ENCODE peak calls at places on chromosomes 1 and 21, in four cellular contexts. B is spleen, E is stomach, D is transverse colon. U is an unnamed sample. For H3K4me1, the result is how much of the 10 kb centered on the place peaks cover.

GRCh38 chr1:243745361-243745760 is 104.7 kb downstream of the AKT3 start:
- DNase-seq in B (no peak), D (no peak), E (no peak), U (no peak)

GRCh38 chr1:93607814-93608187 is 73.8 kb downstream of the BCAR3 start:
- DNase-seq in B (no peak), E (no peak), D (no peak), U (no peak)

GRCh38 chr1:14775434-14775833 is 176.9 kb downstream of the KAZN start:
- DNase-seq in D (no peak), E (no peak), B (no peak), U (no peak)

GRCh38 chr1:49125746-49126145 is 349.1 kb upstream of the BEND5 start:
- DNase-seq in E (no peak), D (no peak), B (no peak), U (no peak)

GRCh38 chr1:51063121-51063520 is 38.9 kb upstream of the C1orf185 start:
- DNase-seq in E (no peak), B (no peak), D (no peak), U (no peak)

GRCh38 chr21:17466166-17466565 is 46.7 kb upstream of the CXADR start:
- DNase-seq in D (peak), E (peak), B (no peak), U (no peak)

GRCh38 chr1:203295796-203296195 is 9.5 kb upstream of the BTG2 start:
- DNase-seq in B (peak), D (no peak), E (no peak), U (no peak)

GRCh38 chr1:93716974-93717373 is 35.3 kb upstream of the BCAR3 start:
- DNase-seq in B (no peak), E (no peak), D (no peak), U (no peak)

GRCh38 chr1:159079518-159079917 is 3.0 kb upstream of the AIM2 start:
- DNase-seq in E (no peak), D (no peak), B (no peak), U (no peak)

GRCh38 chr1:226741009-226741408 is 1.9 kb upstream of the ITPKB start:
- DNase-seq in E (no peak), D (no peak), B (no peak), U (no peak)

GRCh38 chr1:51756290-51756689 is 122.2 kb downstream of the NRDC start:
- DNase-seq in D (no peak), B (no peak), E (no peak), U (no peak)

GRCh38 chr1:162139398-162139685 is 69.9 kb downstream of the NOS1AP start:
- DNase-seq in E (no peak), B (no peak), D (no peak), U (no peak)

GRCh38 chr1:159861218-159861617 is 1.2 kb downstream of the VSIG8 start:
- DNase-seq in B (no peak), D (no peak), E (no peak), U (no peak)

GRCh38 chr1:15282810-15283474 is 35.9 kb downstream of the FHAD1 start:
- DNase-seq in E (no peak), D (no peak), B (no peak), U (no peak)

GRCh38 chr1:27785763-27786162 is 12.7 kb downstream of the STX12 start:
- DNase-seq in E (peak), B (no peak), D (no peak), U (no peak)

GRCh38 chr1:39575191-39576015 is 1.2 kb downstream of the PABPC4 start:
- DNase-seq in E (peak), B (peak), D (peak), U (peak)

GRCh38 chr1:203698144-203698543 is 66.8 kb upstream of the LAX1 start:
- DNase-seq in B (no peak), D (no peak), E (no peak), U (no peak)

GRCh38 chr21:32782698-32783097 is 11.1 kb upstream of the PAXBP1 start:
- DNase-seq in E (no peak), B (no peak), D (no peak), U (no peak)

GRCh38 chr1:118618618-118619340 is 369.4 kb downstream of the TBX15 start:
- DNase-seq in E (no peak), D (no peak), B (no peak), U (no peak)

GRCh38 chr1:99975569-99975968 is 5.8 kb downstream of the SLC35A3 start:
- DNase-seq in B (no peak), E (no peak), D (peak), U (no peak)

GRCh38 chr1:99978218-99978617 is 8.4 kb downstream of the SLC35A3 start:
- DNase-seq in E (no peak), D (no peak), B (no peak), U (no peak)

GRCh38 chr1:99979071-99979470 is 9.3 kb downstream of the SLC35A3 start:
- DNase-seq in D (no peak), B (no peak), E (no peak), U (no peak)

GRCh38 chr1:99986656-99987225 is 16.9 kb downstream of the SLC35A3 start:
- DNase-seq in D (peak), E (peak), B (no peak), U (no peak)

GRCh38 chr1:99980928-99981327 is 11.1 kb downstream of the SLC35A3 start:
- DNase-seq in E (no peak), D (no peak), B (no peak), U (no peak)
- H3K4me3 ChIP-seq in E (no peak), D (no peak), B (no peak), U (no peak)

GRCh38 chr1:16372535-16373340 is 5.7 kb downstream of the SZRD1 start:
- DNase-seq in E (no peak), D (no peak), B (no peak), U (no peak)
- H3K4me1 ChIP-seq in E (half or more), D (half or more), B (half or more), U (under half)

GRCh38 chr1:156384007-156384406 is 15.0 kb downstream of the RHBG start:
- DNase-seq in E (no peak), B (no peak), D (no peak), U (no peak)
- TF ChIP-seq POLR2AphosphoS5 in E (no peak), B (no peak), D (no peak), U (no peak)

GRCh38 chr21:42220138-42220701 is 1.3 kb downstream of the ABCG1 start:
- DNase-seq in E (peak), D (peak), B (peak), U (peak)
- H3K4me3 ChIP-seq in E (peak), D (peak), B (peak), U (peak)

GRCh38 chr1:59146651-59147358 is 150.1 kb upstream of the FGGY start:
- DNase-seq in B (peak), D (peak), E (peak), U (no peak)
- H3K4me1 ChIP-seq in B (half or more), D (under half), E (under half), U (under half)

GRCh38 chr1:116677474-116678062 is 10.0 kb upstream of the IGSF3 start:
- DNase-seq in E (no peak), B (no peak), D (no peak), U (no peak)
- TF ChIP-seq POLR2AphosphoS5 in E (no peak), B (no peak), D (no peak), U (no peak)

DNA sequence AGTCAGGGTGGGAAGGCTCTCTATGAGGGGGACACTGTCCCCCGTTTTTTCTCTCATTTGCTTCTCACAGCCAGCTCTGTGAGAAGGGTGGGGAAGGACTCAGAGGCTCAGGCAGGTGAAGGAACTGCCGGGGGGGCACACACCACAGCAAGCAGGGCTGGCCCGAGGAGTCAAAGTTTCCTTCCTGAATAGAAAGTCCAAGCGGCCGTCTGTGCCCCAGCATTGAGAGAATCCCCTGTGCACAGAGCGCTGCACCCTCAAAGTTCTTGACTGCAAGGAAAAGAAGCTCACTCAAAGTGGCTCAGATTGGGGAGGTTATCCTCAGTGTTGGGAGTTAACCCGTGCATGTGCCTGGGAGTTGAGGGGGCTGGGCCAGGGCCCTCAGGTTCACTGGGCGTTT is 145.2 kb upstream of the AJAP1 start:
- DNase-seq in D (no peak), E (no peak), B (no peak), U (no peak)
- H3K4me3 ChIP-seq in D (no peak), E (no peak), B (no peak), U (no peak)

DNA sequence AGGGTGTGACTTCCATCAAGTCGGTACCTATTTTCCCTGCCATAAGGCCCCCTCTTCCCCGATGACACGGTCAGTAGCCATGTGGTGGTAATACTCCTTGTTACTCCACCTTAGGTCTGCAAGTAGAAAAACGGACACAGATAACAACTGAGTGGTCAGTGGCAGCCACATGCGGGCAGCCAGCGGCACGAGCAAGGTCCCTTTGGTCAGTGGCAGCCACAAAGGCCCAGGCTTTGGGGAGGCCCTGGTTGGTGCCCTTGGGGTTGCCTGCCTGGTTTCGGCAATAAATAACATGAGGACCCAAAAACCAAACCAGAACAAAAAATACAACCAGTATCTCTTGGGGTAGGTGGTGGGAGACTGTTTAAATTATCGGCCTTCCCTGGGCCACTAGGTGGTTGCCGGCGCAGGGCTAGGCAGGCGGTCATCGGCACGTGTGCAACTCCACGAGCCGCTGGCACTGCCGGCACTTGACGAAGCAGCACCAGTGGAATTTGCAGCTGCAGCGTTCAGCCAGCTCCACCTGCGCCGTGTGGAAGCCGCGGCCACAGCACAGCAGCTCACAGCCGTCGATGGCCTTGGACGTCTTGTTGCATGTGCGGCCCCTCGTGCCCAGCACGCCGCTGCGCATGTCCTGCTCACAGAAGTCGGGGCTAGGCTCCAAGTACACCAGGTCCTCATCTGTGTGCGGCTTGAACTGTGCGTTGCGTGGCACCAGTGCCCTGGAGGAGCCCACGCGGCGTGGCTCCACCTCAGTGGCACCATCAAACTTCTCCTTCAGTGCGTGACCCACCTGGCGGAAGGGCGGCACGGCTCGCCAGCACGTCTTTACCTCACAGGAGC is 23.1 kb downstream of the WNT4 start:
- DNase-seq in B (peak), D (no peak), E (no peak), U (no peak)
- H3K4me1 ChIP-seq in B (under half), D (under half), E (under half), U (under half)